ENCODE peak calls at places on chromosomes 1 and 21, in six cellular contexts. One of them, this sample, is unnamed.

GRCh38 chr1:60386259-60386658 is 312.7 kb upstream of the C1orf87 start:
- DNase-seq in adrenal gland: no peak
- DNase-seq in gastrocnemius medialis: no peak
- DNase-seq in HL-60: no peak
- DNase-seq in foreskin keratinocyte: no peak
- DNase-seq in heart right ventricle: no peak
- DNase-seq in this sample: no peak

GRCh38 chr1:31855038-31855845 is 39.4 kb upstream of the SPOCD1 start:
- DNase-seq in adrenal gland: no peak
- DNase-seq in HL-60: no peak
- DNase-seq in heart right ventricle: no peak
- DNase-seq in foreskin keratinocyte: peak; percentile 4
- DNase-seq in gastrocnemius medialis: no peak
- DNase-seq in this sample: no peak

GRCh38 chr1:80565416-80565815 is 1235.3 kb upstream of the ADGRL2 start:
- DNase-seq in adrenal gland: no peak
- DNase-seq in foreskin keratinocyte: no peak
- DNase-seq in heart right ventricle: no peak
- DNase-seq in gastrocnemius medialis: no peak
- DNase-seq in HL-60: no peak
- DNase-seq in this sample: no peak

GRCh38 chr1:164524810-164525209 is 34.2 kb upstream of the PBX1 start:
- DNase-seq in heart right ventricle: no peak
- DNase-seq in gastrocnemius medialis: no peak
- DNase-seq in HL-60: no peak
- DNase-seq in adrenal gland: no peak
- DNase-seq in foreskin keratinocyte: no peak
- DNase-seq in this sample: no peak

GRCh38 chr1:24888971-24889670 is 41.0 kb downstream of the RUNX3 start:
- DNase-seq in foreskin keratinocyte: peak; percentile 9
- DNase-seq in HL-60: no peak
- DNase-seq in adrenal gland: peak; percentile 21
- DNase-seq in heart right ventricle: no peak
- DNase-seq in gastrocnemius medialis: no peak
- DNase-seq in this sample: no peak

GRCh38 chr1:97307151-97307550 is 585.6 kb downstream of the PTBP2 start:
- DNase-seq in adrenal gland: no peak
- DNase-seq in foreskin keratinocyte: no peak
- DNase-seq in heart right ventricle: no peak
- DNase-seq in HL-60: no peak
- DNase-seq in gastrocnemius medialis: no peak
- DNase-seq in this sample: no peak

GRCh38 chr1:246221390-246222240 is 285.5 kb downstream of the SMYD3 start:
- DNase-seq in gastrocnemius medialis: no peak
- DNase-seq in HL-60: no peak
- DNase-seq in heart right ventricle: no peak
- DNase-seq in foreskin keratinocyte: no peak
- DNase-seq in adrenal gland: no peak
- DNase-seq in this sample: no peak

GRCh38 chr21:38930065-38930464 is 124.3 kb downstream of the ETS2 start:
- DNase-seq in foreskin keratinocyte: no peak
- DNase-seq in adrenal gland: no peak
- DNase-seq in heart right ventricle: no peak
- DNase-seq in HL-60: peak; percentile 30
- DNase-seq in gastrocnemius medialis: no peak
- DNase-seq in this sample: no peak

GRCh38 chr1:1264868-1265272 is 8.8 kb downstream of the UBE2J2 start:
- DNase-seq in adrenal gland: no peak
- DNase-seq in gastrocnemius medialis: no peak
- DNase-seq in heart right ventricle: no peak
- DNase-seq in foreskin keratinocyte: peak; percentile 94
- DNase-seq in HL-60: no peak
- DNase-seq in this sample: no peak

GRCh38 chr1:29469457-29469856 is 233.1 kb downstream of the PTPRU start:
- DNase-seq in adrenal gland: peak; percentile 81
- DNase-seq in foreskin keratinocyte: no peak
- DNase-seq in HL-60: no peak
- DNase-seq in heart right ventricle: no peak
- DNase-seq in gastrocnemius medialis: no peak
- DNase-seq in this sample: no peak

GRCh38 chr1:198848206-198848605 is 209.4 kb downstream of the PTPRC start:
- DNase-seq in adrenal gland: no peak
- DNase-seq in HL-60: no peak
- DNase-seq in foreskin keratinocyte: no peak
- DNase-seq in heart right ventricle: no peak
- DNase-seq in gastrocnemius medialis: no peak
- DNase-seq in this sample: no peak

GRCh38 chr21:19237603-19238002 is 834.0 kb upstream of the TMPRSS15 start:
- DNase-seq in adrenal gland: no peak
- DNase-seq in heart right ventricle: no peak
- DNase-seq in foreskin keratinocyte: no peak
- DNase-seq in HL-60: no peak
- DNase-seq in gastrocnemius medialis: no peak
- DNase-seq in this sample: no peak

GRCh38 chr1:63740432-63740831 is 33.4 kb upstream of the ROR1 start:
- DNase-seq in HL-60: no peak
- DNase-seq in foreskin keratinocyte: no peak
- DNase-seq in gastrocnemius medialis: no peak
- DNase-seq in adrenal gland: no peak
- DNase-seq in heart right ventricle: no peak
- DNase-seq in this sample: no peak

GRCh38 chr21:42143111-42143510 is 72.0 kb downstream of the UMODL1 start:
- DNase-seq in heart right ventricle: no peak
- DNase-seq in foreskin keratinocyte: no peak
- DNase-seq in adrenal gland: no peak
- DNase-seq in gastrocnemius medialis: no peak
- DNase-seq in HL-60: no peak
- DNase-seq in this sample: no peak

GRCh38 chr21:46425566-46425965 is 33.1 kb upstream of the DIP2A start:
- DNase-seq in heart right ventricle: no peak
- DNase-seq in gastrocnemius medialis: no peak
- DNase-seq in foreskin keratinocyte: no peak
- DNase-seq in HL-60: no peak
- DNase-seq in adrenal gland: no peak
- DNase-seq in this sample: no peak

GRCh38 chr1:194548071-194548470 is 1361.7 kb upstream of the B3GALT2 start:
- DNase-seq in HL-60: no peak
- DNase-seq in heart right ventricle: no peak
- DNase-seq in gastrocnemius medialis: no peak
- DNase-seq in adrenal gland: no peak
- DNase-seq in foreskin keratinocyte: no peak
- DNase-seq in this sample: no peak

GRCh38 chr1:152777510-152778137 is 2.7 kb downstream of the LCE1F start:
- DNase-seq in heart right ventricle: no peak
- DNase-seq in foreskin keratinocyte: no peak
- DNase-seq in gastrocnemius medialis: no peak
- DNase-seq in adrenal gland: no peak
- DNase-seq in HL-60: no peak
- DNase-seq in this sample: no peak

GRCh38 chr1:28887418-28887834 is 26.9 kb upstream of the EPB41 start:
- DNase-seq in heart right ventricle: peak; percentile 45
- DNase-seq in adrenal gland: peak; percentile 61
- DNase-seq in foreskin keratinocyte: no peak
- DNase-seq in HL-60: peak; percentile 50
- DNase-seq in gastrocnemius medialis: no peak
- DNase-seq in this sample: peak; percentile 59

GRCh38 chr1:25487628-25488027 is 55.8 kb upstream of the LDLRAP1 start:
- DNase-seq in heart right ventricle: no peak
- DNase-seq in HL-60: no peak
- DNase-seq in foreskin keratinocyte: no peak
- DNase-seq in adrenal gland: no peak
- DNase-seq in gastrocnemius medialis: no peak
- DNase-seq in this sample: no peak

GRCh38 chr1:7389201-7389785 is 381.8 kb upstream of the VAMP3 start:
- DNase-seq in gastrocnemius medialis: no peak
- DNase-seq in adrenal gland: peak; percentile 60
- DNase-seq in foreskin keratinocyte: no peak
- DNase-seq in HL-60: no peak
- DNase-seq in heart right ventricle: no peak
- DNase-seq in this sample: no peak

GRCh38 chr1:228073870-228074545 is 8.5 kb upstream of the ARF1 start:
- DNase-seq in gastrocnemius medialis: no peak
- DNase-seq in HL-60: no peak
- DNase-seq in heart right ventricle: no peak
- DNase-seq in adrenal gland: no peak
- DNase-seq in foreskin keratinocyte: no peak
- DNase-seq in this sample: peak; percentile 21

GRCh38 chr1:171600852-171601251 is 21.2 kb upstream of the MYOCOS start:
- DNase-seq in heart right ventricle: no peak
- DNase-seq in adrenal gland: no peak
- DNase-seq in HL-60: no peak
- DNase-seq in foreskin keratinocyte: no peak
- DNase-seq in gastrocnemius medialis: no peak
- DNase-seq in this sample: no peak

GRCh38 chr1:180580237-180580636 is 21.5 kb downstream of the OVAAL start:
- DNase-seq in HL-60: no peak
- DNase-seq in adrenal gland: peak; percentile 91
- DNase-seq in foreskin keratinocyte: peak; percentile 50
- DNase-seq in heart right ventricle: no peak
- DNase-seq in gastrocnemius medialis: no peak
- DNase-seq in this sample: no peak

GRCh38 chr1:110230381-110231199 is 20.5 kb downstream of the KCNC4 start:
- DNase-seq in heart right ventricle: no peak
- DNase-seq in gastrocnemius medialis: no peak
- DNase-seq in foreskin keratinocyte: no peak
- DNase-seq in HL-60: no peak
- DNase-seq in adrenal gland: no peak
- DNase-seq in this sample: no peak

GRCh38 chr1:60978421-60979357 is 103.7 kb upstream of the NFIA start:
- DNase-seq in foreskin keratinocyte: no peak
- DNase-seq in heart right ventricle: peak; percentile 23
- DNase-seq in gastrocnemius medialis: peak; percentile 15
- DNase-seq in HL-60: peak; percentile 11
- DNase-seq in adrenal gland: peak; percentile 79
- DNase-seq in this sample: no peak

GRCh38 chr1:111992396-111992985 is 3.0 kb upstream of the KCND3 start:
- DNase-seq in heart right ventricle: peak; percentile 17
- DNase-seq in HL-60: no peak
- DNase-seq in adrenal gland: no peak
- DNase-seq in gastrocnemius medialis: no peak
- DNase-seq in foreskin keratinocyte: no peak
- DNase-seq in this sample: no peak

GRCh38 chr1:111989531-111990025 is at the start of gene KCND3:
- DNase-seq in adrenal gland: no peak
- DNase-seq in HL-60: no peak
- DNase-seq in heart right ventricle: peak; percentile 58
- DNase-seq in foreskin keratinocyte: no peak
- DNase-seq in gastrocnemius medialis: peak; percentile 13
- DNase-seq in this sample: no peak

GRCh38 chr1:111988743-111989453 is 570 bp downstream of the KCND3 start:
- DNase-seq in heart right ventricle: peak; percentile 42
- DNase-seq in foreskin keratinocyte: no peak
- DNase-seq in gastrocnemius medialis: peak; percentile 14
- DNase-seq in adrenal gland: no peak
- DNase-seq in HL-60: no peak
- DNase-seq in this sample: no peak

GRCh38 chr1:111990026-111990877 is 784 bp upstream of the KCND3 start:
- DNase-seq in foreskin keratinocyte: no peak
- DNase-seq in gastrocnemius medialis: peak; percentile 10
- DNase-seq in heart right ventricle: peak; percentile 42
- DNase-seq in adrenal gland: no peak
- DNase-seq in HL-60: no peak
- DNase-seq in this sample: no peak

GRCh38 chr1:111990878-111991760 is 1.7 kb upstream of the KCND3 start:
- DNase-seq in adrenal gland: peak; percentile 75
- DNase-seq in foreskin keratinocyte: peak; percentile 34
- DNase-seq in heart right ventricle: peak; percentile 77
- DNase-seq in gastrocnemius medialis: peak; percentile 66
- DNase-seq in HL-60: peak; percentile 25
- DNase-seq in this sample: no peak
- TF ChIP-seq CTCF in adrenal gland: peak; percentile 20
- TF ChIP-seq CTCF in foreskin keratinocyte: peak; percentile 70
- TF ChIP-seq CTCF in heart right ventricle: peak; percentile 36
- TF ChIP-seq CTCF in gastrocnemius medialis: peak; percentile 25
- TF ChIP-seq CTCF in HL-60: no peak
- TF ChIP-seq CTCF in this sample: no peak

GRCh38 chr1:13948396-13948795 is 248.4 kb downstream of the PRDM2 start:
- DNase-seq in gastrocnemius medialis: no peak
- DNase-seq in adrenal gland: no peak
- DNase-seq in foreskin keratinocyte: no peak
- DNase-seq in HL-60: no peak
- DNase-seq in heart right ventricle: no peak
- DNase-seq in this sample: no peak

GRCh38 chr1:13949571-13949970 is 249.6 kb downstream of the PRDM2 start:
- DNase-seq in adrenal gland: no peak
- DNase-seq in heart right ventricle: no peak
- DNase-seq in foreskin keratinocyte: no peak
- DNase-seq in gastrocnemius medialis: no peak
- DNase-seq in HL-60: no peak
- DNase-seq in this sample: no peak

GRCh38 chr1:13951793-13952751 is 252.1 kb downstream of the PRDM2 start:
- DNase-seq in gastrocnemius medialis: no peak
- DNase-seq in heart right ventricle: no peak
- DNase-seq in adrenal gland: no peak
- DNase-seq in foreskin keratinocyte: no peak
- DNase-seq in HL-60: no peak
- DNase-seq in this sample: no peak

GRCh38 chr1:13948851-13949490 is 249.0 kb downstream of the PRDM2 start:
- DNase-seq in HL-60: no peak
- DNase-seq in gastrocnemius medialis: peak; percentile 33
- DNase-seq in foreskin keratinocyte: no peak
- DNase-seq in heart right ventricle: no peak
- DNase-seq in adrenal gland: peak; percentile 80
- DNase-seq in this sample: no peak

GRCh38 chr1:13950637-13951036 is 250.6 kb downstream of the PRDM2 start:
- DNase-seq in foreskin keratinocyte: no peak
- DNase-seq in HL-60: no peak
- DNase-seq in heart right ventricle: no peak
- DNase-seq in adrenal gland: no peak
- DNase-seq in gastrocnemius medialis: no peak
- DNase-seq in this sample: no peak
- TF ChIP-seq CTCF in foreskin keratinocyte: no peak
- TF ChIP-seq CTCF in HL-60: no peak
- TF ChIP-seq CTCF in heart right ventricle: peak; percentile 26
- TF ChIP-seq CTCF in adrenal gland: no peak
- TF ChIP-seq CTCF in gastrocnemius medialis: no peak
- TF ChIP-seq CTCF in this sample: peak; percentile 35

GRCh38 chr1:89622895-89623294 is 10.0 kb upstream of the LRRC8C start:
- DNase-seq in gastrocnemius medialis: no peak
- DNase-seq in heart right ventricle: no peak
- DNase-seq in HL-60: no peak
- DNase-seq in foreskin keratinocyte: no peak
- DNase-seq in adrenal gland: no peak
- DNase-seq in this sample: no peak
- TF ChIP-seq CTCF in gastrocnemius medialis: no peak
- TF ChIP-seq CTCF in heart right ventricle: peak; percentile 17
- TF ChIP-seq CTCF in HL-60: no peak
- TF ChIP-seq CTCF in foreskin keratinocyte: peak; percentile 44
- TF ChIP-seq CTCF in adrenal gland: no peak
- TF ChIP-seq CTCF in this sample: no peak

DNA sequence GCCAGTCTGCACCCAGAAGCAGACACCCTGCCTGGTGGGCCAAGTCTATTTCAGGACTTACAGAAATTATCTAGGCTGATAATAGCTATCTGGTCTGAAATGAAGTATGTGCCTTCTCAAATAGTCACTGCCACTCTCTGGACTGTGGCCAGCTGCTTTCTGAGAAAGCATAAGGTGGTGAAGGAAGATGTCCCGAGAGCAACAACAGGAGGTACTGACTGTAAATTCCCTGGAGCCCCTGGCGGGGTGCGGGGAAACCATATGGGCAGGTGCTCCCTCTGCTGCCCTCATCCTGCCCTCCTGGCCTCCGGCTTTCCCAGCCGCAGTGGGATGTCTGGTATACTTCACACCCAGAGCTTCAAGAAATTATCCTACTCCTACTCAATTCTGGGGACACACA is 86.8 kb downstream of the TGFBR3 start:
- DNase-seq in HL-60: no peak
- DNase-seq in heart right ventricle: peak; percentile 29
- DNase-seq in foreskin keratinocyte: no peak
- DNase-seq in adrenal gland: peak; percentile 82
- DNase-seq in gastrocnemius medialis: no peak
- DNase-seq in this sample: no peak
- TF ChIP-seq CTCF in HL-60: no peak
- TF ChIP-seq CTCF in heart right ventricle: peak; percentile 10
- TF ChIP-seq CTCF in foreskin keratinocyte: no peak
- TF ChIP-seq CTCF in adrenal gland: no peak
- TF ChIP-seq CTCF in gastrocnemius medialis: no peak
- TF ChIP-seq CTCF in this sample: no peak

This sample was measured in CD14-positive monocyte.